ENCODE peak calls at places on chromosomes 13 and 19, in six cellular contexts. D, X, B, Y, M and W are unnamed samples.

GRCh38 chr13:94256671-94257070 is 222.8 kb downstream of the DCT start:
- DNase-seq in X (no peak), D (no peak), B (no peak), Y (no peak), M (no peak), W (no peak)

GRCh38 chr13:24407844-24408243 is 98.5 kb downstream of the C1QTNF9 start:
- DNase-seq in D (no peak), M (no peak), B (no peak), X (no peak), Y (no peak), W (no peak)

GRCh38 chr19:33606556-33606955 is 15.2 kb upstream of the CHST8 start:
- DNase-seq in B (no peak), D (no peak), M (no peak), Y (no peak), X (no peak), W (no peak)

GRCh38 chr13:114123448-114123847 is 9.0 kb downstream of the RASA3 start:
- DNase-seq in M (no peak), D (no peak), B (no peak), Y (no peak), X (no peak), W (no peak)

GRCh38 chr19:43316591-43317319 is 36.7 kb upstream of the CD177 start:
- DNase-seq in M (no peak), Y (peak; percentile 49), B (no peak), D (no peak), X (peak; percentile 96), W (no peak)

GRCh38 chr13:100209857-100210580 is 121.1 kb downstream of the PCCA start:
- DNase-seq in M (no peak), Y (no peak), B (no peak), X (no peak), D (peak; percentile 13), W (no peak)

GRCh38 chr19:43755256-43755801 is 567 bp upstream of the SMG9 start:
- DNase-seq in D (no peak), Y (peak; percentile 86), X (peak; percentile 86), M (peak; percentile 89), B (no peak), W (no peak)

GRCh38 chr13:100330662-100331061 is 241.8 kb downstream of the PCCA start:
- DNase-seq in D (peak; percentile 39), M (no peak), X (no peak), Y (no peak), B (no peak), W (no peak)

GRCh38 chr13:46367622-46368327 is 19.3 kb downstream of the RUBCNL start:
- DNase-seq in M (no peak), X (no peak), B (no peak), Y (no peak), D (no peak), W (peak; percentile 45)

GRCh38 chr13:20019033-20019432 is 60.5 kb downstream of the ZMYM2 start:
- DNase-seq in X (no peak), Y (no peak), D (no peak), B (no peak), M (no peak), W (no peak)

GRCh38 chr13:101916108-101916757 is 463.8 kb downstream of the ITGBL1 start:
- DNase-seq in X (peak; percentile 91), Y (no peak), D (no peak), B (no peak), M (no peak), W (no peak)

GRCh38 chr13:97568850-97569249 is 134.9 kb downstream of the RAP2A start:
- DNase-seq in M (no peak), X (peak; percentile 75), D (peak; percentile 60), Y (no peak), B (no peak), W (no peak)

GRCh38 chr13:92682832-92683517 is 543.6 kb upstream of the GPC6 start:
- DNase-seq in Y (no peak), X (no peak), D (no peak), B (no peak), M (no peak), W (no peak)

GRCh38 chr13:97459215-97459772 is 25.3 kb downstream of the RAP2A start:
- DNase-seq in Y (no peak), B (no peak), X (no peak), D (no peak), M (no peak), W (no peak)

GRCh38 chr13:80224468-80224867 is 116.5 kb downstream of the SPRY2 start:
- DNase-seq in D (no peak), X (no peak), M (no peak), Y (no peak), B (no peak), W (no peak)

GRCh38 chr13:74093691-74094090 is 40.5 kb downstream of the KLF12 start:
- DNase-seq in Y (no peak), X (no peak), M (no peak), D (no peak), B (no peak), W (no peak)

GRCh38 chr19:55382522-55383054 is 1.5 kb downstream of the TMEM238 start:
- DNase-seq in Y (no peak), B (no peak), D (no peak), X (no peak), M (no peak), W (no peak)

GRCh38 chr13:26760835-26761582 is 423 bp upstream of the GPR12 start:
- DNase-seq in B (no peak), D (no peak), X (peak; percentile 58), M (no peak), Y (no peak), W (no peak)

GRCh38 chr13:79749985-79750551 is 269.1 kb downstream of the NDFIP2 start:
- DNase-seq in M (no peak), X (peak; percentile 78), B (peak; percentile 88), Y (peak; percentile 66), D (peak; percentile 96), W (peak; percentile 95)

GRCh38 chr13:32126756-32127155 is 95.2 kb downstream of the FRY start:
- DNase-seq in Y (no peak), B (no peak), D (no peak), M (no peak), X (no peak), W (no peak)

GRCh38 chr19:58559275-58560006 is 1.0 kb upstream of the UBE2M start:
- DNase-seq in M (peak; percentile 93), D (peak; percentile 67), B (peak; percentile 77), X (peak; percentile 97), Y (peak; percentile 95), W (no peak)

GRCh38 chr13:41694902-41695301 is 237.6 kb downstream of the RGCC start:
- DNase-seq in B (peak; percentile 70), M (peak; percentile 45), Y (no peak), X (no peak), D (peak; percentile 83), W (peak; percentile 92)
- H3K4me3 ChIP-seq in B (no peak overlapping the region), M (no peak overlapping the region), Y (no peak overlapping the region), X (no peak overlapping the region), D (peak overlapping the region; percentile 1), W (no peak overlapping the region)

GRCh38 chr19:10013316-10013715 is at the start of gene RDH8:
- DNase-seq in D (no peak), B (no peak), M (no peak), X (no peak), Y (no peak), W (no peak)

GRCh38 chr19:10010247-10010691 is at the start of gene COL5A3:
- DNase-seq in D (no peak), X (peak; percentile 69), B (no peak), M (no peak), Y (no peak), W (no peak)

GRCh38 chr19:10011974-10012373 is 1.3 kb upstream of the RDH8 start:
- DNase-seq in D (no peak), X (no peak), M (no peak), B (no peak), Y (no peak), W (no peak)

GRCh38 chr19:10010939-10011338 is 635 bp upstream of the COL5A3 start:
- DNase-seq in D (no peak), X (no peak), B (no peak), M (no peak), Y (no peak), W (no peak)

DNA sequence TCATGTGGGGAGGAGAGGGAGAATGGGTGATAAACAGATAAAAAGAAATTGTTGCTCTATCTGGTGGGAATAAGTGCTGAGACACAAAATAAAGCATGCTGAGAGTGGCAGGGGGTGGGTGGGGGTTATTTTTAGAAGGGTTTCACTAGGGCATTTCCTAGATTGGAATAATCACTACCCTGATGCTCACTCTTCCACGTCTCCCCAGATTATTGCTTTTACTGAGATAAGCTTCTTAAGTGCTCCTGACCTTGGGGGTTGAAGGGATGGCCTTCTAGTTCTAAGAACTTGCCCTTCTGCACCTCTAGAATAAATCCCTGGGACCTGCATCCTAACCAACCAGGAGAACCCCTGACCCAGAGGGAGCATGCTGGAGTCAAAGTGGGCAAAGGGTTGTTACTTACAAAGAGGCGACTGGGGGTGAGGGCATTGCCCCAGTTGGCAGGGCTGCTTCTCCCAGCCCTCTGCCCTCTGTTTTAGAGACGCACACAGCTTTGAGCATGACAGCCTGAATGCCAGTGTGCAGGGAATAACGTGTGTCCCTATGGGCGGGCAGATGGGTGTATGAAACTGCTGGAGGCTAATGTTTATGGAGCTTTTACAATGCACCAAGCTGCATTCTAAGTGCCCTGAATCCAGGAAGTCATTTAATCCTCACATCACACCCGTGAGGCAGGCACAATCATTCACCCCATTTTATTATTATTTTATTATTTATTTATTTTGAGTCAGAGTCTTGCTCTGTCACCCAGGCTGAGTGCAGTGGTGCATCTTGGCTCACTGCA is 743 bp downstream of the RDH8 start:
- DNase-seq in X (no peak), M (no peak), Y (no peak), D (no peak), B (no peak), W (no peak)
- TF ChIP-seq CTCF in X (no peak), M (no peak), Y (no peak), D (no peak), B (no peak), W (no peak)

DNA sequence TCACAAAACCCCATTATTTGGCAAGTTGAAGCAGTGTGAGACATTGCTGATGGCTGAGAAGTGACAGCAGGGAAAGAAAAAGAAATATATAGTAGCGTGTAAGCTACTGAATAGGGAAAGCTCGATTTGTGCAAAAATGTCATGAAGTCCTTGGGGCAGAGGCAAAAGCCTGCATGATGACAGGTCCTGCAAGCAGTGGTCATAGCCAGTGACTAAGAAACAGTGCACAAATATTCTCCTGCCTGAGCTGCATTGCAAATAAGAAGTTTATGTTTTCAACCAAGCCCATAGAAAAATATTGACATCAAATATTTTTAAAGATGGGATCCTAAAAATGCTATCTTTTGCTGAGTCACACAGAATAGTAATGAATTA is 270.0 kb downstream of the SLITRK6 start:
- DNase-seq in X (no peak), B (no peak), M (no peak), Y (no peak), D (no peak), W (no peak)
- H3K4me3 ChIP-seq in X (no peak overlapping the region), B (no peak overlapping the region), M (no peak overlapping the region), Y (no peak overlapping the region), D (no peak overlapping the region), W (no peak overlapping the region)

GRCh38 chr19:2479556-2480194 is 3.7 kb downstream of the GADD45B start:
- DNase-seq in M (peak; percentile 61), B (no peak), D (no peak), Y (no peak), X (no peak), W (no peak)
- TF ChIP-seq CTCF in M (peak; percentile 79), B (no peak), D (peak; percentile 5), Y (no peak), X (peak; percentile 78), W (peak; percentile 59)